ENCODE peak calls at places on chromosomes 6 and 20, in ten cellular contexts. One of them, this sample, is unnamed.

GRCh38 chr6:39075010-39075738 is 26.6 kb downstream of the GLP1R start:
- DNase-seq in activated T-cell treated with anti-CD3 and anti-CD28 coated beads, Interleukin-2, amount 50 U/mL, for 72 hours: no peak
- DNase-seq in NCI-H1417: peak; percentile 22
- DNase-seq in AG09319: no peak
- DNase-seq in HuH-7.5: no peak
- DNase-seq in astrocyte: no peak
- DNase-seq in CD4-positive, alpha-beta memory T cell: no peak
- DNase-seq in uterus: no peak
- DNase-seq in fibroblast of lung: no peak
- DNase-seq in stimulated activated naive CD8-positive, alpha-beta T cell treated with anti-CD3 and anti-CD28 coated beads, Interleukin-15, Interleukin-2, amounts not matched to agents 100 U/mL and 50 U/mL, for 24 hours: no peak
- DNase-seq in this sample: no peak

GRCh38 chr20:59469266-59470252 is 134.8 kb upstream of the PHACTR3 start:
- DNase-seq in activated T-cell treated with anti-CD3 and anti-CD28 coated beads, Interleukin-2, amount 50 U/mL, for 72 hours: no peak
- DNase-seq in NCI-H1417: peak; percentile 12
- DNase-seq in AG09319: no peak
- DNase-seq in HuH-7.5: no peak
- DNase-seq in astrocyte: no peak
- DNase-seq in CD4-positive, alpha-beta memory T cell: no peak
- DNase-seq in uterus: no peak
- DNase-seq in fibroblast of lung: no peak
- DNase-seq in stimulated activated naive CD8-positive, alpha-beta T cell treated with anti-CD3 and anti-CD28 coated beads, Interleukin-15, Interleukin-2, amounts not matched to agents 100 U/mL and 50 U/mL, for 24 hours: no peak
- DNase-seq in this sample: no peak

GRCh38 chr6:168232989-168233874 is 86.3 kb downstream of the DACT2 start:
- DNase-seq in activated T-cell treated with anti-CD3 and anti-CD28 coated beads, Interleukin-2, amount 50 U/mL, for 72 hours: no peak
- DNase-seq in NCI-H1417: no peak
- DNase-seq in AG09319: no peak
- DNase-seq in HuH-7.5: no peak
- DNase-seq in astrocyte: no peak
- DNase-seq in CD4-positive, alpha-beta memory T cell: no peak
- DNase-seq in uterus: no peak
- DNase-seq in fibroblast of lung: no peak
- DNase-seq in stimulated activated naive CD8-positive, alpha-beta T cell treated with anti-CD3 and anti-CD28 coated beads, Interleukin-15, Interleukin-2, amounts not matched to agents 100 U/mL and 50 U/mL, for 24 hours: no peak
- DNase-seq in this sample: no peak

GRCh38 chr20:21656299-21657067 is 49.0 kb upstream of the PAX1 start:
- DNase-seq in activated T-cell treated with anti-CD3 and anti-CD28 coated beads, Interleukin-2, amount 50 U/mL, for 72 hours: no peak
- DNase-seq in NCI-H1417: no peak
- DNase-seq in AG09319: no peak
- DNase-seq in HuH-7.5: no peak
- DNase-seq in astrocyte: no peak
- DNase-seq in CD4-positive, alpha-beta memory T cell: no peak
- DNase-seq in uterus: no peak
- DNase-seq in fibroblast of lung: no peak
- DNase-seq in stimulated activated naive CD8-positive, alpha-beta T cell treated with anti-CD3 and anti-CD28 coated beads, Interleukin-15, Interleukin-2, amounts not matched to agents 100 U/mL and 50 U/mL, for 24 hours: no peak
- DNase-seq in this sample: no peak

GRCh38 chr20:13037727-13038126 is 29.0 kb downstream of the SPTLC3 start:
- DNase-seq in activated T-cell treated with anti-CD3 and anti-CD28 coated beads, Interleukin-2, amount 50 U/mL, for 72 hours: no peak
- DNase-seq in NCI-H1417: no peak
- DNase-seq in AG09319: no peak
- DNase-seq in HuH-7.5: no peak
- DNase-seq in astrocyte: no peak
- DNase-seq in CD4-positive, alpha-beta memory T cell: no peak
- DNase-seq in uterus: no peak
- DNase-seq in fibroblast of lung: no peak
- DNase-seq in stimulated activated naive CD8-positive, alpha-beta T cell treated with anti-CD3 and anti-CD28 coated beads, Interleukin-15, Interleukin-2, amounts not matched to agents 100 U/mL and 50 U/mL, for 24 hours: no peak
- DNase-seq in this sample: no peak

GRCh38 chr6:1144842-1145755 is 166.8 kb upstream of the FOXQ1 start:
- DNase-seq in activated T-cell treated with anti-CD3 and anti-CD28 coated beads, Interleukin-2, amount 50 U/mL, for 72 hours: no peak
- DNase-seq in NCI-H1417: no peak
- DNase-seq in AG09319: peak; percentile 65
- DNase-seq in HuH-7.5: no peak
- DNase-seq in astrocyte: peak; percentile 32
- DNase-seq in CD4-positive, alpha-beta memory T cell: no peak
- DNase-seq in uterus: no peak
- DNase-seq in fibroblast of lung: peak; percentile 43
- DNase-seq in stimulated activated naive CD8-positive, alpha-beta T cell treated with anti-CD3 and anti-CD28 coated beads, Interleukin-15, Interleukin-2, amounts not matched to agents 100 U/mL and 50 U/mL, for 24 hours: no peak
- DNase-seq in this sample: no peak

GRCh38 chr6:99868074-99868702 is 125.8 kb downstream of the MCHR2 start:
- DNase-seq in activated T-cell treated with anti-CD3 and anti-CD28 coated beads, Interleukin-2, amount 50 U/mL, for 72 hours: peak; percentile 71
- DNase-seq in NCI-H1417: peak; percentile 72
- DNase-seq in AG09319: peak; percentile 15
- DNase-seq in HuH-7.5: peak; percentile 36
- DNase-seq in astrocyte: peak; percentile 31
- DNase-seq in CD4-positive, alpha-beta memory T cell: peak; percentile 51
- DNase-seq in uterus: peak; percentile 21
- DNase-seq in fibroblast of lung: peak; percentile 44
- DNase-seq in stimulated activated naive CD8-positive, alpha-beta T cell treated with anti-CD3 and anti-CD28 coated beads, Interleukin-15, Interleukin-2, amounts not matched to agents 100 U/mL and 50 U/mL, for 24 hours: peak; percentile 82
- DNase-seq in this sample: peak; percentile 35

GRCh38 chr20:5774438-5774837 is 24.2 kb downstream of the SHLD1 start:
- DNase-seq in activated T-cell treated with anti-CD3 and anti-CD28 coated beads, Interleukin-2, amount 50 U/mL, for 72 hours: no peak
- DNase-seq in NCI-H1417: peak; percentile 9
- DNase-seq in AG09319: no peak
- DNase-seq in HuH-7.5: no peak
- DNase-seq in astrocyte: no peak
- DNase-seq in CD4-positive, alpha-beta memory T cell: no peak
- DNase-seq in uterus: no peak
- DNase-seq in fibroblast of lung: no peak
- DNase-seq in stimulated activated naive CD8-positive, alpha-beta T cell treated with anti-CD3 and anti-CD28 coated beads, Interleukin-15, Interleukin-2, amounts not matched to agents 100 U/mL and 50 U/mL, for 24 hours: no peak
- DNase-seq in this sample: no peak

GRCh38 chr20:63915471-63915870 is 20.5 kb downstream of the DNAJC5 start:
- DNase-seq in activated T-cell treated with anti-CD3 and anti-CD28 coated beads, Interleukin-2, amount 50 U/mL, for 72 hours: no peak
- DNase-seq in NCI-H1417: no peak
- DNase-seq in AG09319: no peak
- DNase-seq in HuH-7.5: peak; percentile 3
- DNase-seq in astrocyte: no peak
- DNase-seq in CD4-positive, alpha-beta memory T cell: no peak
- DNase-seq in uterus: no peak
- DNase-seq in fibroblast of lung: no peak
- DNase-seq in stimulated activated naive CD8-positive, alpha-beta T cell treated with anti-CD3 and anti-CD28 coated beads, Interleukin-15, Interleukin-2, amounts not matched to agents 100 U/mL and 50 U/mL, for 24 hours: no peak
- DNase-seq in this sample: no peak

GRCh38 chr6:4727671-4728435 is 48.4 kb upstream of the CDYL start:
- DNase-seq in activated T-cell treated with anti-CD3 and anti-CD28 coated beads, Interleukin-2, amount 50 U/mL, for 72 hours: peak; percentile 21
- DNase-seq in NCI-H1417: no peak
- DNase-seq in AG09319: no peak
- DNase-seq in HuH-7.5: no peak
- DNase-seq in astrocyte: peak; percentile 12
- DNase-seq in CD4-positive, alpha-beta memory T cell: no peak
- DNase-seq in uterus: no peak
- DNase-seq in fibroblast of lung: peak; percentile 33
- DNase-seq in stimulated activated naive CD8-positive, alpha-beta T cell treated with anti-CD3 and anti-CD28 coated beads, Interleukin-15, Interleukin-2, amounts not matched to agents 100 U/mL and 50 U/mL, for 24 hours: peak; percentile 25
- DNase-seq in this sample: no peak

GRCh38 chr20:20664795-20665194 is 47.6 kb downstream of the RALGAPA2 start:
- DNase-seq in activated T-cell treated with anti-CD3 and anti-CD28 coated beads, Interleukin-2, amount 50 U/mL, for 72 hours: no peak
- DNase-seq in NCI-H1417: peak; percentile 37
- DNase-seq in AG09319: no peak
- DNase-seq in HuH-7.5: peak; percentile 20
- DNase-seq in astrocyte: no peak
- DNase-seq in CD4-positive, alpha-beta memory T cell: peak; percentile 11
- DNase-seq in uterus: no peak
- DNase-seq in fibroblast of lung: peak; percentile 8
- DNase-seq in stimulated activated naive CD8-positive, alpha-beta T cell treated with anti-CD3 and anti-CD28 coated beads, Interleukin-15, Interleukin-2, amounts not matched to agents 100 U/mL and 50 U/mL, for 24 hours: no peak
- DNase-seq in this sample: no peak

GRCh38 chr20:52105045-52105572 is 86.5 kb downstream of the ZFP64 start:
- DNase-seq in activated T-cell treated with anti-CD3 and anti-CD28 coated beads, Interleukin-2, amount 50 U/mL, for 72 hours: peak; percentile 6
- DNase-seq in NCI-H1417: no peak
- DNase-seq in AG09319: no peak
- DNase-seq in HuH-7.5: peak; percentile 65
- DNase-seq in astrocyte: peak; percentile 44
- DNase-seq in CD4-positive, alpha-beta memory T cell: no peak
- DNase-seq in uterus: no peak
- DNase-seq in fibroblast of lung: peak; percentile 54
- DNase-seq in stimulated activated naive CD8-positive, alpha-beta T cell treated with anti-CD3 and anti-CD28 coated beads, Interleukin-15, Interleukin-2, amounts not matched to agents 100 U/mL and 50 U/mL, for 24 hours: peak; percentile 12
- DNase-seq in this sample: peak; percentile 30

GRCh38 chr6:13711384-13711725 is 280 bp downstream of the RANBP9 start:
- DNase-seq in activated T-cell treated with anti-CD3 and anti-CD28 coated beads, Interleukin-2, amount 50 U/mL, for 72 hours: peak; percentile 84
- DNase-seq in NCI-H1417: peak; percentile 93
- DNase-seq in AG09319: no peak
- DNase-seq in HuH-7.5: no peak
- DNase-seq in astrocyte: peak; percentile 39
- DNase-seq in CD4-positive, alpha-beta memory T cell: no peak
- DNase-seq in uterus: no peak
- DNase-seq in fibroblast of lung: peak; percentile 65
- DNase-seq in stimulated activated naive CD8-positive, alpha-beta T cell treated with anti-CD3 and anti-CD28 coated beads, Interleukin-15, Interleukin-2, amounts not matched to agents 100 U/mL and 50 U/mL, for 24 hours: no peak
- DNase-seq in this sample: no peak

GRCh38 chr6:161101517-161101916 is 109.9 kb downstream of the MAP3K4 start:
- DNase-seq in activated T-cell treated with anti-CD3 and anti-CD28 coated beads, Interleukin-2, amount 50 U/mL, for 72 hours: no peak
- DNase-seq in NCI-H1417: no peak
- DNase-seq in AG09319: no peak
- DNase-seq in HuH-7.5: no peak
- DNase-seq in astrocyte: no peak
- DNase-seq in CD4-positive, alpha-beta memory T cell: no peak
- DNase-seq in uterus: no peak
- DNase-seq in fibroblast of lung: no peak
- DNase-seq in stimulated activated naive CD8-positive, alpha-beta T cell treated with anti-CD3 and anti-CD28 coated beads, Interleukin-15, Interleukin-2, amounts not matched to agents 100 U/mL and 50 U/mL, for 24 hours: no peak
- DNase-seq in this sample: no peak

GRCh38 chr6:140857734-140858380 is 1274.9 kb upstream of the GJE1 start:
- DNase-seq in activated T-cell treated with anti-CD3 and anti-CD28 coated beads, Interleukin-2, amount 50 U/mL, for 72 hours: no peak
- DNase-seq in NCI-H1417: peak; percentile 13
- DNase-seq in AG09319: peak; percentile 76
- DNase-seq in HuH-7.5: no peak
- DNase-seq in astrocyte: peak; percentile 87
- DNase-seq in CD4-positive, alpha-beta memory T cell: no peak
- DNase-seq in uterus: no peak
- DNase-seq in fibroblast of lung: peak; percentile 90
- DNase-seq in stimulated activated naive CD8-positive, alpha-beta T cell treated with anti-CD3 and anti-CD28 coated beads, Interleukin-15, Interleukin-2, amounts not matched to agents 100 U/mL and 50 U/mL, for 24 hours: no peak
- DNase-seq in this sample: peak; percentile 67

GRCh38 chr20:22663528-22664025 is 79.2 kb upstream of the FOXA2 start:
- DNase-seq in activated T-cell treated with anti-CD3 and anti-CD28 coated beads, Interleukin-2, amount 50 U/mL, for 72 hours: no peak
- DNase-seq in NCI-H1417: peak; percentile 12
- DNase-seq in AG09319: no peak
- DNase-seq in HuH-7.5: no peak
- DNase-seq in astrocyte: no peak
- DNase-seq in CD4-positive, alpha-beta memory T cell: no peak
- DNase-seq in uterus: no peak
- DNase-seq in fibroblast of lung: no peak
- DNase-seq in stimulated activated naive CD8-positive, alpha-beta T cell treated with anti-CD3 and anti-CD28 coated beads, Interleukin-15, Interleukin-2, amounts not matched to agents 100 U/mL and 50 U/mL, for 24 hours: no peak
- DNase-seq in this sample: no peak

GRCh38 chr20:19783966-19784401 is 25.9 kb downstream of the RIN2 start:
- DNase-seq in activated T-cell treated with anti-CD3 and anti-CD28 coated beads, Interleukin-2, amount 50 U/mL, for 72 hours: no peak
- DNase-seq in NCI-H1417: peak; percentile 17
- DNase-seq in AG09319: no peak
- DNase-seq in HuH-7.5: no peak
- DNase-seq in astrocyte: peak; percentile 87
- DNase-seq in CD4-positive, alpha-beta memory T cell: no peak
- DNase-seq in uterus: no peak
- DNase-seq in fibroblast of lung: peak; percentile 88
- DNase-seq in stimulated activated naive CD8-positive, alpha-beta T cell treated with anti-CD3 and anti-CD28 coated beads, Interleukin-15, Interleukin-2, amounts not matched to agents 100 U/mL and 50 U/mL, for 24 hours: no peak
- DNase-seq in this sample: peak; percentile 37

GRCh38 chr6:25788305-25788922 is 33.9 kb downstream of the SLC17A4 start:
- DNase-seq in activated T-cell treated with anti-CD3 and anti-CD28 coated beads, Interleukin-2, amount 50 U/mL, for 72 hours: peak; percentile 44
- DNase-seq in NCI-H1417: peak; percentile 6
- DNase-seq in AG09319: peak; percentile 12
- DNase-seq in HuH-7.5: peak; percentile 19
- DNase-seq in astrocyte: peak; percentile 3
- DNase-seq in CD4-positive, alpha-beta memory T cell: peak; percentile 37
- DNase-seq in uterus: peak; percentile 19
- DNase-seq in fibroblast of lung: peak; percentile 10
- DNase-seq in stimulated activated naive CD8-positive, alpha-beta T cell treated with anti-CD3 and anti-CD28 coated beads, Interleukin-15, Interleukin-2, amounts not matched to agents 100 U/mL and 50 U/mL, for 24 hours: peak; percentile 54
- DNase-seq in this sample: peak; percentile 49

GRCh38 chr20:50274570-50275430 is 84.2 kb downstream of the CEBPB start:
- DNase-seq in activated T-cell treated with anti-CD3 and anti-CD28 coated beads, Interleukin-2, amount 50 U/mL, for 72 hours: no peak
- DNase-seq in NCI-H1417: no peak
- DNase-seq in AG09319: no peak
- DNase-seq in HuH-7.5: no peak
- DNase-seq in astrocyte: no peak
- DNase-seq in CD4-positive, alpha-beta memory T cell: no peak
- DNase-seq in uterus: no peak
- DNase-seq in fibroblast of lung: no peak
- DNase-seq in stimulated activated naive CD8-positive, alpha-beta T cell treated with anti-CD3 and anti-CD28 coated beads, Interleukin-15, Interleukin-2, amounts not matched to agents 100 U/mL and 50 U/mL, for 24 hours: no peak
- DNase-seq in this sample: no peak

GRCh38 chr6:34223381-34223963 is 13.2 kb upstream of the HMGA1 start:
- DNase-seq in activated T-cell treated with anti-CD3 and anti-CD28 coated beads, Interleukin-2, amount 50 U/mL, for 72 hours: no peak
- DNase-seq in NCI-H1417: no peak
- DNase-seq in AG09319: no peak
- DNase-seq in HuH-7.5: no peak
- DNase-seq in astrocyte: no peak
- DNase-seq in CD4-positive, alpha-beta memory T cell: no peak
- DNase-seq in uterus: peak; percentile 50
- DNase-seq in fibroblast of lung: no peak
- DNase-seq in stimulated activated naive CD8-positive, alpha-beta T cell treated with anti-CD3 and anti-CD28 coated beads, Interleukin-15, Interleukin-2, amounts not matched to agents 100 U/mL and 50 U/mL, for 24 hours: no peak
- DNase-seq in this sample: peak; percentile 31

GRCh38 chr6:20630617-20631448 is 96.6 kb downstream of the CDKAL1 start:
- DNase-seq in activated T-cell treated with anti-CD3 and anti-CD28 coated beads, Interleukin-2, amount 50 U/mL, for 72 hours: peak; percentile 38
- DNase-seq in NCI-H1417: peak; percentile 50
- DNase-seq in AG09319: no peak
- DNase-seq in HuH-7.5: no peak
- DNase-seq in astrocyte: no peak
- DNase-seq in CD4-positive, alpha-beta memory T cell: no peak
- DNase-seq in uterus: no peak
- DNase-seq in fibroblast of lung: no peak
- DNase-seq in stimulated activated naive CD8-positive, alpha-beta T cell treated with anti-CD3 and anti-CD28 coated beads, Interleukin-15, Interleukin-2, amounts not matched to agents 100 U/mL and 50 U/mL, for 24 hours: peak; percentile 7
- DNase-seq in this sample: no peak